ENCODE peak calls at places on chromosome 19, in seven cellular contexts. R is K562, E is head of caudate nucleus, A is mesenteric fat pad, S is uterus, Z is hippocampal formation, Y is activated B cell treated with CpG ODN at 0.5 μM for 24 hours. J is an unnamed sample.

GRCh38 chr19:37470216-37470615 is 1.1 kb downstream of the ZNF570 start:
- DNase-seq in R (no peak), E (no peak), A (no peak), S (no peak), Z (no peak), Y (no peak), J (no peak)

GRCh38 chr19:50565984-50566903 is 2.0 kb downstream of the LRRC4B start:
- DNase-seq in R (no peak), E (peak), A (no peak), S (no peak), Z (peak), Y (no peak), J (no peak)

GRCh38 chr19:35549174-35549788 is 3.9 kb downstream of the TMEM147 start:
- DNase-seq in R (peak), E (peak), A (no peak), S (peak), Z (peak), Y (peak), J (peak)

GRCh38 chr19:42038675-42039074 is 31.3 kb downstream of the GRIK5 start:
- DNase-seq in R (no peak), E (no peak), A (no peak), S (no peak), Z (no peak), Y (no peak), J (no peak)

GRCh38 chr19:28443361-28443760 is 769.6 kb downstream of the UQCRFS1 start:
- DNase-seq in R (no peak), E (no peak), A (no peak), S (no peak), Z (no peak), Y (no peak), J (no peak)

GRCh38 chr19:3618144-3618810 is 8.3 kb downstream of the CACTIN start:
- DNase-seq in R (peak), E (peak), A (no peak), S (peak), Z (no peak), Y (peak), J (no peak)

GRCh38 chr19:39254539-39255345 is 6.1 kb upstream of the IFNL4 start:
- DNase-seq in R (peak), E (no peak), A (no peak), S (no peak), Z (no peak), Y (no peak), J (no peak)

GRCh38 chr19:54262066-54262465 is 5.0 kb upstream of the LILRB5 start:
- DNase-seq in R (no peak), E (no peak), A (peak), S (no peak), Z (no peak), Y (no peak), J (no peak)

GRCh38 chr19:35612559-35613321 is at the start of gene HAUS5:
- DNase-seq in R (peak), E (peak), A (peak), S (peak), Z (peak), Y (peak), J (peak)

GRCh38 chr19:2428027-2428690 is 773 bp upstream of the TIMM13 start:
- DNase-seq in R (no peak), E (peak), A (no peak), S (no peak), Z (no peak), Y (no peak), J (no peak)

GRCh38 chr19:55753401-55753800 is 5.5 kb upstream of the RFPL4A start:
- DNase-seq in R (no peak), E (no peak), A (no peak), S (no peak), Z (no peak), Y (no peak), J (no peak)

GRCh38 chr19:31249217-31249616 is 100.0 kb downstream of the TSHZ3 start:
- DNase-seq in R (no peak), E (no peak), A (no peak), S (no peak), Z (no peak), Y (no peak), J (no peak)

GRCh38 chr19:1383014-1383310 is 745 bp upstream of the NDUFS7 start:
- DNase-seq in R (peak), E (no peak), A (no peak), S (no peak), Z (no peak), Y (no peak), J (peak)

GRCh38 chr19:16470541-16470910 is 1.2 kb downstream of the EPS15L1 start:
- DNase-seq in R (no peak), E (no peak), A (no peak), S (no peak), Z (no peak), Y (no peak), J (no peak)

GRCh38 chr19:11821474-11821873 is 7.4 kb downstream of the ZNF440 start:
- DNase-seq in R (peak), E (peak), A (no peak), S (no peak), Z (no peak), Y (no peak), J (no peak)

GRCh38 chr19:47369923-47370625 is 21.0 kb downstream of the DHX34 start:
- DNase-seq in R (no peak), E (peak), A (no peak), S (no peak), Z (no peak), Y (no peak), J (no peak)

GRCh38 chr19:16328824-16329482 is 4.3 kb downstream of the KLF2 start:
- DNase-seq in R (no peak), E (no peak), A (no peak), S (no peak), Z (no peak), Y (no peak), J (peak)

GRCh38 chr19:35114656-35115537 is 726 bp upstream of the FXYD3 start:
- DNase-seq in R (peak), E (peak), A (no peak), S (peak), Z (peak), Y (peak), J (peak)

GRCh38 chr19:18893573-18894253 is 2.2 kb downstream of the CERS1 start:
- DNase-seq in R (no peak), E (no peak), A (no peak), S (no peak), Z (no peak), Y (no peak), J (no peak)

GRCh38 chr19:2678043-2678671 is 24.3 kb downstream of the GNG7 start:
- DNase-seq in R (no peak), E (no peak), A (no peak), S (no peak), Z (no peak), Y (peak), J (no peak)

GRCh38 chr19:32676186-32676894 is 692 bp downstream of the RGS9BP start:
- DNase-seq in R (no peak), E (no peak), A (no peak), S (no peak), Z (no peak), Y (no peak), J (peak)

GRCh38 chr19:38662508-38663155 is 15.2 kb downstream of the ACTN4 start:
- DNase-seq in R (no peak), E (peak), A (no peak), S (no peak), Z (no peak), Y (no peak), J (no peak)

GRCh38 chr19:4369109-4369887 is 25.9 kb downstream of the MPND start:
- DNase-seq in R (peak), E (peak), A (no peak), S (no peak), Z (no peak), Y (peak), J (no peak)

GRCh38 chr19:48325265-48325910 is at the start of gene EMP3:
- DNase-seq in R (peak), E (no peak), A (no peak), S (peak), Z (no peak), Y (peak), J (peak)

GRCh38 chr19:48061401-48062344 is 17.8 kb upstream of the CABP5 start:
- DNase-seq in R (no peak), E (no peak), A (no peak), S (no peak), Z (no peak), Y (no peak), J (no peak)

GRCh38 chr19:39865186-39865585 is 19.0 kb upstream of the FBL start:
- DNase-seq in R (no peak), E (no peak), A (no peak), S (no peak), Z (no peak), Y (no peak), J (no peak)

GRCh38 chr19:19538077-19538764 is at the start of gene CILP2:
- DNase-seq in R (peak), E (peak), A (no peak), S (no peak), Z (no peak), Y (peak), J (no peak)

GRCh38 chr19:52809801-52810200 is 11.6 kb downstream of the ZNF28 start:
- DNase-seq in R (no peak), E (no peak), A (no peak), S (no peak), Z (no peak), Y (no peak), J (no peak)

GRCh38 chr19:42081584-42082258 is 5.8 kb downstream of the ZNF574 start:
- DNase-seq in R (no peak), E (no peak), A (no peak), S (no peak), Z (no peak), Y (no peak), J (peak)

GRCh38 chr19:32397736-32398135 is 7.8 kb upstream of the DPY19L3 start:
- DNase-seq in R (no peak), E (no peak), A (no peak), S (no peak), Z (no peak), Y (no peak), J (no peak)

GRCh38 chr19:31674503-31675186 is 325.4 kb upstream of the TSHZ3 start:
- DNase-seq in R (no peak), E (no peak), A (no peak), S (no peak), Z (no peak), Y (no peak), J (no peak)

GRCh38 chr19:900302-901111 is 7.2 kb downstream of the RNU6-9 start:
- DNase-seq in R (peak), E (no peak), A (no peak), S (no peak), Z (no peak), Y (no peak), J (peak)

GRCh38 chr19:2578391-2578826 is 102.5 kb downstream of the GADD45B start:
- DNase-seq in R (no peak), E (no peak), A (peak), S (no peak), Z (no peak), Y (no peak), J (peak)

GRCh38 chr19:55105237-55105636 is 12.2 kb downstream of the PPP1R12C start:
- DNase-seq in R (no peak), E (no peak), A (no peak), S (no peak), Z (no peak), Y (no peak), J (no peak)

GRCh38 chr19:11138659-11139526 is 16.7 kb downstream of the SPC24 start:
- DNase-seq in R (peak), E (peak), A (peak), S (peak), Z (no peak), Y (no peak), J (peak)

GRCh38 chr19:18128044-18128443 is 24.9 kb upstream of the PIK3R2 start:
- DNase-seq in R (no peak), E (no peak), A (no peak), S (no peak), Z (no peak), Y (no peak), J (no peak)

GRCh38 chr19:52527954-52528326 is 472 bp downstream of the ZNF808 start:
- DNase-seq in R (peak), E (peak), A (peak), S (peak), Z (no peak), Y (no peak), J (no peak)

GRCh38 chr19:48770223-48770622 is 14.9 kb downstream of the FGF21 start:
- DNase-seq in R (no peak), E (no peak), A (no peak), S (no peak), Z (no peak), Y (no peak), J (no peak)

GRCh38 chr19:55588738-55589137 is 8.1 kb upstream of the ZNF579 start:
- DNase-seq in R (no peak), E (no peak), A (no peak), S (no peak), Z (no peak), Y (no peak), J (no peak)

GRCh38 chr19:53467138-53467502 is 413 bp upstream of the ZNF813 start:
- DNase-seq in R (peak), E (peak), A (no peak), S (peak), Z (no peak), Y (no peak), J (no peak)

J was measured in A549.